ENCODE peak calls at places on chromosomes 6 and 20, in six cellular contexts. N is NCI-H345, T is fibroblast of gingiva, J is breast epithelium, X is Karpas-422, M is choroid plexus epithelial cell. A is an unnamed sample.

GRCh38 chr6:40774932-40775331 is 187.8 kb upstream of the LRFN2 start:
- DNase-seq in N (no peak), T (no peak), J (no peak), X (peak), M (peak), A (no peak)

GRCh38 chr6:31122803-31123706 is 2.8 kb upstream of the CDSN start:
- DNase-seq in N (no peak), T (peak), J (peak), X (no peak), M (peak), A (peak)

GRCh38 chr20:18639501-18639979 is 51.7 kb downstream of the DTD1 start:
- DNase-seq in N (no peak), T (peak), J (no peak), X (no peak), M (no peak), A (no peak)

GRCh38 chr20:56636701-56637100 is 7.6 kb downstream of the TFAP2C start:
- DNase-seq in N (no peak), T (peak), J (no peak), X (no peak), M (peak), A (no peak)

GRCh38 chr6:99501762-99502161 is 13.5 kb downstream of the USP45 start:
- DNase-seq in N (no peak), T (no peak), J (no peak), X (no peak), M (no peak), A (no peak)

GRCh38 chr6:120198033-120198432 is 848.5 kb upstream of the MAN1A1 start:
- DNase-seq in N (no peak), T (no peak), J (no peak), X (no peak), M (peak), A (no peak)

GRCh38 chr6:134925800-134926199 is 24.1 kb downstream of the ALDH8A1 start:
- DNase-seq in N (no peak), T (no peak), J (no peak), X (no peak), M (peak), A (no peak)

GRCh38 chr6:159729598-159729997 is 2.3 kb downstream of the WTAP start:
- DNase-seq in N (no peak), T (peak), J (no peak), X (no peak), M (peak), A (no peak)

GRCh38 chr6:154882107-154882506 is 113.0 kb upstream of the TIAM2 start:
- DNase-seq in N (no peak), T (peak), J (no peak), X (no peak), M (no peak), A (no peak)

GRCh38 chr20:62405981-62406513 is 1.0 kb downstream of the CABLES2 start:
- DNase-seq in N (no peak), T (no peak), J (no peak), X (no peak), M (no peak), A (no peak)

GRCh38 chr6:135129139-135129867 is 51.8 kb upstream of the MYB start:
- DNase-seq in N (no peak), T (no peak), J (no peak), X (no peak), M (no peak), A (no peak)

GRCh38 chr6:70651326-70651905 is 16.3 kb upstream of the SMAP1 start:
- DNase-seq in N (no peak), T (no peak), J (no peak), X (no peak), M (no peak), A (no peak)

GRCh38 chr6:158708239-158708638 is 58.4 kb downstream of the SYTL3 start:
- DNase-seq in N (no peak), T (peak), J (no peak), X (no peak), M (peak), A (no peak)

GRCh38 chr6:159586684-159587083 is 106.4 kb downstream of the SOD2 start:
- DNase-seq in N (no peak), T (no peak), J (no peak), X (no peak), M (no peak), A (no peak)

GRCh38 chr6:44078795-44079671 is 48.2 kb downstream of the MRPL14 start:
- DNase-seq in N (no peak), T (peak), J (peak), X (peak), M (peak), A (peak)

GRCh38 chr6:144471986-144472385 is 186.9 kb downstream of the UTRN start:
- DNase-seq in N (no peak), T (no peak), J (no peak), X (no peak), M (peak), A (no peak)

GRCh38 chr20:59657459-59658046 is 53.2 kb downstream of the PHACTR3 start:
- DNase-seq in N (no peak), T (no peak), J (no peak), X (no peak), M (peak), A (no peak)

GRCh38 chr20:33299111-33299603 is 16.1 kb downstream of the BPIFB1 start:
- DNase-seq in N (peak), T (peak), J (peak), X (peak), M (peak), A (peak)

GRCh38 chr6:143745160-143746133 is 67.7 kb downstream of the PHACTR2 start:
- DNase-seq in N (peak), T (peak), J (no peak), X (no peak), M (peak), A (peak)

GRCh38 chr6:31652925-31653724 is 664 bp upstream of the BAG6 start:
- DNase-seq in N (peak), T (no peak), J (peak), X (peak), M (no peak), A (peak)

GRCh38 chr20:62427172-62428007 is at the start of gene RBBP8NL:
- DNase-seq in N (peak), T (no peak), J (peak), X (no peak), M (no peak), A (no peak)

GRCh38 chr6:110878751-110879539 is 4.4 kb downstream of the AMD1 start:
- DNase-seq in N (no peak), T (peak), J (no peak), X (no peak), M (peak), A (no peak)

GRCh38 chr6:73451166-73452106 is 661 bp downstream of the CGAS start:
- DNase-seq in N (peak), T (peak), J (no peak), X (peak), M (peak), A (peak)

GRCh38 chr6:170345662-170346061 is 39.1 kb downstream of the FAM120B start:
- DNase-seq in N (no peak), T (no peak), J (no peak), X (no peak), M (peak), A (no peak)

GRCh38 chr20:49185071-49185757 is 2.9 kb downstream of the STAU1 start:
- DNase-seq in N (no peak), T (no peak), J (no peak), X (no peak), M (no peak), A (no peak)